ENCODE peak calls at places on chromosomes 16 and 17, in nine cellular contexts. K is pulmonary artery endothelial cell; C is adrenal gland; B is effector CD4-positive, alpha-beta T cell; U is GM12878; H is Panc1; A is HEK293T; W is heart right ventricle; Q is adipocyte. L is an unnamed sample.

GRCh38 chr16:48511071-48511540 is 98.9 kb downstream of the N4BP1 start:
- DNase-seq in K (no peak), C (no peak), B (no peak), U (no peak), H (no peak), A (no peak), W (no peak), Q (peak), L (no peak)

GRCh38 chr17:75468311-75468754 is 11.9 kb downstream of the TMEM94 start:
- DNase-seq in K (no peak), C (peak), B (no peak), U (no peak), H (no peak), A (no peak), W (no peak), Q (no peak), L (no peak)

GRCh38 chr16:6125483-6126259 is 1028.1 kb upstream of the EEF2KMT start:
- DNase-seq in K (no peak), C (no peak), B (no peak), U (no peak), H (no peak), A (no peak), W (no peak), Q (no peak), L (no peak)

GRCh38 chr16:77657016-77657415 is 65.3 kb upstream of the NUDT7 start:
- DNase-seq in K (no peak), C (no peak), B (no peak), U (no peak), H (no peak), A (peak), W (no peak), Q (no peak), L (no peak)

GRCh38 chr16:57821149-57821971 is 19.1 kb upstream of the KIFC3 start:
- DNase-seq in K (no peak), C (no peak), B (no peak), U (no peak), H (no peak), A (no peak), W (no peak), Q (no peak), L (no peak)

GRCh38 chr16:78684040-78684611 is 584.7 kb downstream of the WWOX start:
- DNase-seq in K (no peak), C (peak), B (no peak), U (no peak), H (no peak), A (no peak), W (peak), Q (peak), L (no peak)

GRCh38 chr16:67957622-67958021 is 10.8 kb downstream of the SLC12A4 start:
- DNase-seq in K (no peak), C (no peak), B (no peak), U (no peak), H (no peak), A (no peak), W (no peak), Q (no peak), L (no peak)

GRCh38 chr16:47970291-47970931 is 185.4 kb downstream of the ABCC12 start:
- DNase-seq in K (no peak), C (peak), B (no peak), U (no peak), H (no peak), A (peak), W (no peak), Q (peak), L (no peak)

L was measured in CD8-positive, alpha-beta T cell.